ENCODE peak calls at places on chromosomes 2 and 18, in four cellular contexts. W is aorta, B is GM13976, Z is AG09319. D is an unnamed sample.

GRCh38 chr2:99399063-99399462 is 61.9 kb downstream of the EIF5B start:
- DNase-seq in B (no peak), Z (peak), W (no peak), D (no peak)

GRCh38 chr2:235414422-235414821 is 79.4 kb upstream of the AGAP1 start:
- DNase-seq in W (no peak), B (no peak), Z (no peak), D (no peak)

GRCh38 chr2:105858868-105859693 is 114.4 kb downstream of the NCK2 start:
- DNase-seq in Z (no peak), W (peak), B (no peak), D (no peak)

GRCh38 chr18:50738103-50738757 is 81.6 kb downstream of the MRO start:
- DNase-seq in B (no peak), W (no peak), Z (no peak), D (no peak)

GRCh38 chr2:225994748-225995405 is 595.4 kb downstream of the NYAP2 start:
- DNase-seq in B (no peak), W (no peak), Z (no peak), D (no peak)

GRCh38 chr2:113273031-113273551 is 5.6 kb downstream of the PAX8 start:
- DNase-seq in B (peak), W (no peak), Z (no peak), D (no peak)

GRCh38 chr2:25673170-25674002 is at the start of gene DTNB:
- DNase-seq in B (peak), Z (no peak), W (peak), D (peak)

GRCh38 chr2:41061371-41061770 is 609.5 kb upstream of the SLC8A1 start:
- DNase-seq in Z (peak), W (no peak), B (no peak), D (no peak)

D was measured in NCI-H526.